ENCODE peak calls at places on chromosomes 2 and 18, in seven cellular contexts. B, V, G, Z, C, W and X are unnamed samples.

GRCh38 chr2:620456-621302 is 56.5 kb downstream of the TMEM18 start:
- ATAC-seq in C (no peak), W (peak), Z (no peak), G (no peak), V (no peak), B (no peak), X (no peak)

GRCh38 chr2:144660518-144661316 is 140.8 kb upstream of the ZEB2 start:
- ATAC-seq in B (peak), G (no peak), V (peak), C (peak), Z (peak), W (peak), X (peak)

GRCh38 chr18:13434854-13435253 is 216.3 kb downstream of the LDLRAD4 start:
- ATAC-seq in V (no peak), B (no peak), W (no peak), C (no peak), Z (no peak), G (no peak), X (no peak)

GRCh38 chr2:53636616-53637015 is 131.0 kb upstream of the CHAC2 start:
- ATAC-seq in Z (no peak), W (no peak), G (no peak), C (no peak), V (no peak), B (no peak), X (no peak)

GRCh38 chr2:222448806-222449205 is 24.5 kb downstream of the SGPP2 start:
- ATAC-seq in W (peak), V (no peak), C (peak), G (peak), Z (peak), B (peak), X (peak)

GRCh38 chr2:29309090-29310054 is 194.2 kb downstream of the CLIP4 start:
- ATAC-seq in V (peak), Z (peak), B (peak), G (peak), W (no peak), C (peak), X (no peak)

GRCh38 chr18:76558881-76559667 is 64.0 kb upstream of the ZNF516 start:
- ATAC-seq in W (no peak), C (no peak), G (no peak), Z (no peak), V (peak), B (peak), X (no peak)

GRCh38 chr2:36367497-36368353 is 12.1 kb downstream of the CRIM1 start:
- ATAC-seq in G (peak), W (peak), Z (peak), B (peak), V (peak), C (peak), X (no peak)

GRCh38 chr2:85277416-85278158 is 50.2 kb downstream of the TGOLN2 start:
- ATAC-seq in G (no peak), W (peak), Z (peak), B (peak), C (peak), V (peak), X (peak)

GRCh38 chr2:224837558-224837957 is 121.4 kb upstream of the CCDC195 start:
- ATAC-seq in G (no peak), V (peak), C (no peak), Z (peak), B (no peak), W (no peak), X (no peak)

GRCh38 chr2:35973132-35973736 is 382.3 kb upstream of the CRIM1 start:
- ATAC-seq in C (no peak), B (no peak), V (peak), G (peak), W (no peak), Z (peak), X (no peak)

GRCh38 chr2:63743170-63743975 is 98.3 kb upstream of the UGP2 start:
- ATAC-seq in V (no peak), B (no peak), G (no peak), W (no peak), C (no peak), Z (no peak), X (no peak)

GRCh38 chr2:191927319-191927867 is 80.5 kb upstream of the CAVIN2 start:
- ATAC-seq in W (peak), C (peak), B (peak), G (peak), V (peak), Z (peak), X (peak)

GRCh38 chr2:24380687-24381271 is 20.4 kb upstream of the ITSN2 start:
- ATAC-seq in B (no peak), C (no peak), V (no peak), W (no peak), G (peak), Z (peak), X (no peak)

GRCh38 chr2:110773470-110773921 is 41.1 kb downstream of the ACOXL start:
- ATAC-seq in G (peak), B (peak), W (peak), Z (peak), V (no peak), C (peak), X (peak)

GRCh38 chr2:19140463-19141208 is 217.8 kb downstream of the OSR1 start:
- ATAC-seq in C (peak), W (peak), Z (peak), G (no peak), B (peak), V (peak), X (no peak)

GRCh38 chr2:162058973-162059668 is 14.9 kb downstream of the DPP4 start:
- ATAC-seq in Z (peak), G (no peak), V (no peak), B (peak), C (peak), W (peak), X (no peak)

GRCh38 chr2:181846359-181846758 is 45.2 kb upstream of the ITPRID2 start:
- ATAC-seq in G (no peak), Z (no peak), W (no peak), C (no peak), B (no peak), V (no peak), X (no peak)

GRCh38 chr2:86297382-86298147 is 39.9 kb downstream of the REEP1 start:
- ATAC-seq in C (no peak), Z (peak), W (no peak), V (peak), G (no peak), B (no peak), X (peak)

GRCh38 chr2:26123426-26123825 is 49.5 kb upstream of the GAREM2 start:
- ATAC-seq in V (no peak), G (no peak), W (no peak), C (no peak), Z (no peak), B (no peak), X (no peak)

GRCh38 chr18:67192535-67192934 is 324.0 kb downstream of the DSEL start:
- ATAC-seq in B (no peak), V (no peak), W (no peak), C (no peak), Z (no peak), G (no peak), X (no peak)

GRCh38 chr2:190759749-190760213 is 110.9 kb downstream of the NAB1 start:
- ATAC-seq in G (peak), C (peak), V (peak), B (peak), Z (peak), W (peak), X (no peak)

GRCh38 chr18:7303306-7303705 is 72.4 kb downstream of the LRRC30 start:
- ATAC-seq in W (no peak), B (no peak), V (no peak), Z (no peak), G (no peak), C (no peak), X (no peak)

GRCh38 chr2:133568172-133568571 is at the start of gene NCKAP5:
- ATAC-seq in C (no peak), B (peak), Z (peak), V (peak), G (peak), W (no peak), X (no peak)

GRCh38 chr2:85799215-85799956 is 45.6 kb downstream of the ATOH8 start:
- ATAC-seq in Z (peak), W (no peak), B (peak), G (no peak), C (no peak), V (peak), X (no peak)

GRCh38 chr2:144429396-144430112 is 90.4 kb downstream of the ZEB2 start:
- ATAC-seq in V (no peak), B (no peak), W (no peak), Z (peak), G (no peak), C (no peak), X (no peak)

GRCh38 chr2:27298391-27299080 is 9.7 kb downstream of the UCN start:
- ATAC-seq in B (peak), Z (peak), V (no peak), W (no peak), G (no peak), C (no peak), X (no peak)

GRCh38 chr2:39490586-39490985 is 53.5 kb upstream of the MAP4K3 start:
- ATAC-seq in G (no peak), Z (no peak), V (no peak), W (no peak), B (no peak), C (no peak), X (no peak)

GRCh38 chr2:162301151-162301804 is 17.2 kb downstream of the IFIH1 start:
- ATAC-seq in B (peak), Z (peak), V (peak), W (no peak), G (peak), C (peak), X (peak)

GRCh38 chr18:6139007-6139406 is 243.7 kb upstream of the TMEM200C start:
- ATAC-seq in G (no peak), B (no peak), Z (no peak), C (no peak), W (peak), V (no peak), X (no peak)

GRCh38 chr18:74921057-74921820 is 287.7 kb downstream of the PTGR3 start:
- ATAC-seq in G (no peak), B (no peak), W (no peak), V (no peak), Z (no peak), C (no peak), X (no peak)

GRCh38 chr2:117127680-117128079 is 686.8 kb upstream of the DDX18 start:
- ATAC-seq in G (no peak), Z (no peak), V (no peak), C (no peak), B (no peak), W (no peak), X (no peak)

GRCh38 chr18:76991021-76991688 is 141.4 kb downstream of the MBP start:
- ATAC-seq in Z (no peak), G (no peak), V (no peak), W (no peak), C (no peak), B (no peak), X (peak)

GRCh38 chr2:28730641-28731146 is 20.9 kb upstream of the PPP1CB start:
- ATAC-seq in G (no peak), B (no peak), C (no peak), V (no peak), W (no peak), Z (no peak), X (no peak)

GRCh38 chr2:88865801-88866353 is 174.4 kb downstream of the RPIA start:
- ATAC-seq in V (no peak), C (no peak), W (no peak), Z (no peak), B (no peak), G (no peak), X (no peak)

GRCh38 chr2:183034806-183035205 is 3.5 kb downstream of the NCKAP1 start:
- ATAC-seq in W (no peak), V (no peak), Z (no peak), G (no peak), C (no peak), B (no peak), X (no peak)

GRCh38 chr2:25305809-25306208 is 35.9 kb downstream of the DNMT3A start:
- ATAC-seq in B (no peak), G (no peak), V (no peak), Z (no peak), W (no peak), C (no peak), X (no peak)

GRCh38 chr2:238855891-238856580 is 8.2 kb downstream of the TWIST2 start:
- ATAC-seq in W (no peak), G (no peak), Z (no peak), B (no peak), V (no peak), C (no peak), X (no peak)

GRCh38 chr2:238853724-238854123 is 5.8 kb downstream of the TWIST2 start:
- ATAC-seq in Z (no peak), W (no peak), B (no peak), C (no peak), G (no peak), V (no peak), X (no peak)

GRCh38 chr2:238854246-238854645 is 6.4 kb downstream of the TWIST2 start:
- ATAC-seq in Z (no peak), G (no peak), W (no peak), C (no peak), B (no peak), V (no peak), X (no peak)

GRCh38 chr2:238855299-238855698 is 7.4 kb downstream of the TWIST2 start:
- ATAC-seq in Z (no peak), C (no peak), V (no peak), G (no peak), W (no peak), B (no peak), X (no peak)

DNA sequence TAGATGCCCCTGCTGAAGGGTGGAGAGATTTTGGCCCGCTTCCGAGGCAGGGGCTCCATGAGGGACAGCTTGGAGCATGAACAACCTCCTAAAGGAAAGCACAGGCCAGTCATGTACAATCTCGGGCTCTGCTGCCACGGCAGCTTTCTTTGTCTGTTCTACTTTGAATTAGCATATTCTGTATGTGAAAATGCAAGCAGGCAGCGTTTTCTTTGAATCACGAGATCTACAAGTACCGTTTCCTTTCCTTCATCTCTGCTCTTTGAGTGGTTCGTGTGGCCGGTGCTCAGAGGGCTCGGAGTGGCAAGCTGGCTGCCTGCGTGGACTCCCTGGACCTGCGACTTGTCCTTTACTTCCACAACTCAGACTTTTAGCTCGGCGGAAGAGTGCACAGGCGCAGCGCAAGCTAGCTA is 6.8 kb downstream of the TWIST2 start:
- ATAC-seq in G (no peak), Z (no peak), B (no peak), C (no peak), W (no peak), V (no peak), X (no peak)
- H3K27ac ChIP-seq in G (no peak), Z (no peak), B (no peak), C (no peak), W (no peak), V (no peak), X (no peak)

GRCh38 chr18:57885931-57886330 is 82.8 kb upstream of the ATP8B1 start:
- ATAC-seq in B (no peak), V (no peak), G (no peak), C (no peak), W (no peak), Z (no peak), X (no peak)

GRCh38 chr18:57881818-57882413 is 78.8 kb upstream of the ATP8B1 start:
- ATAC-seq in Z (peak), B (peak), V (peak), G (peak), C (peak), W (peak), X (peak)

GRCh38 chr18:57887984-57888383 is 84.9 kb upstream of the ATP8B1 start:
- ATAC-seq in C (no peak), G (no peak), W (no peak), V (no peak), Z (no peak), B (no peak), X (no peak)

GRCh38 chr18:57882465-57882864 is 79.3 kb upstream of the ATP8B1 start:
- ATAC-seq in C (no peak), Z (no peak), G (no peak), V (no peak), B (no peak), W (no peak), X (no peak)
- H3K27ac ChIP-seq in C (no peak), Z (no peak), G (no peak), V (no peak), B (no peak), W (no peak), X (no peak)

DNA sequence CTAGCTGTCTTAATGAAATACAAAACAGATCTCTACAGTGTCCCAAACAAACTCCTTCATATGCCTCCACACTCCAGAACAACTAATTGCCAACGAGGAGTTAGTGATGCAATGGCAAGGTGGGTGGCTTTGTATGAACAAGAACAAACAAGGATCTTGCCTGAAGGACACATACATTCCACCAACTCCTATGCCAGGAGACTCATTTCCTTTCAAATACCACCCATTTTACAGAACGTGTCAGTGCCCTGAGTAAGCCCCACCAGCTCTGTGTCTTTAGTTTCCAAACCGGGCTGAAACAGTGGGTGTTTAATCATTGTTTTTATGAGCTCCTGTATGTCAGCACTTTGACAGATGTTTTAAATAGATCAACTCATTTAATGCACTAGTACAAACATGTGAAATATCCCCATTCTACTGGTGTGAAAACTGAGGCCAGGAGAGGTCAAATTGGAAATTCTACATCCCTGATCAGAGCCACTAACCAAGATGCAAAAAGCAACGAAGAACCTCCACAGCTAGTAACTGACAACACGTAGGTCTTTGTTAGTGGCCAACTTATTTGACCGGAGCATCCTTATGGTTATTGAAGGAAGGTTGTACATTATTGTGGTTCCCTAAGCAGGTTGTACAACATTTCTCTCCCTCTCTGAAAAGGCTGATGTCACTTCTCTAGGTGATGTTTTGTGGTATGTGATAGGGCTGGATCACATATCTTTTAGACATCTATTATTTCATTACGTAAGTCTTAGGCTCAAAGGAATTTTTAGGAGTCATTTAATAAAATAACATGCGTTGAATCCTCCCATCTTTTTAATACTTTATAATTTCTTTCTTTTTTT is 534.9 kb upstream of the TNP1 start:
- ATAC-seq in G (no peak), W (no peak), Z (no peak), V (peak), B (no peak), C (no peak), X (peak)
- H3K27ac ChIP-seq in G (no peak), W (no peak), Z (no peak), V (peak), B (no peak), C (no peak), X (no peak)

DNA sequence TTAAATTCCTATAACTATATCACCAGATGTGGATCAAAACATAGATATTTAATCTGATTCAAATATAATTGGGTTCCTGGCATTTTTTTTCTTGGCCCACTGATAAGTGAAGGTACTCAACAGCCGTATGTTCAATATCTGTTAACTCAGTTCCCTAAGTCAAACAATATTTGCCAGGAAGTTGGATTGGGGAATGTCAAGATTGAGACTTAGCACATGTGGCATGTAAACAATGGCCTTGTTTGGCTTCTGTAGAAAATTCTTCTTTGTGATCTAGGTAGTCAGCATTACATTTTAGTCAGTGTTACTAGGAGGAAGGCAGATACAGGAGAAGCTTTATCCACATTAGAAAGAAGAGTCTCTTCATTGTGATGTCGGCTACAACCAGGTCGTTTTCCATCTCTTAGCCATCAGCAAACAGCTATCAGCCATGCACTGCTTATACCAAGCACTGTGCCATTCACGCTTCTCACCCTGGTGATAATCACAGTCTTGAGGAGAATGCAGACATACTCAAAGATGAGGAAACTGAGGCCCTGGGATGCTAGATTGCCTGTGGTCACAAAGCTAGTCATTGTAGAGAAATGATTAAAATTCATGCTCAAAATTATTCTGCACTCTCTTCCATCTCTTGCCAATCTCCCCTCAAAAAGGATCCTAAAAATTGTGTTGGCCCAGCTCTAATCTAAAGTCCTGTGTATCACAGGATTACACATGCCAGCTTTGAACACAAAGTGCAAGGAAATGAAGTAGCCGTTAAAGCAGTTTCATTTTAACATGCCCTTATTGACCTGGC is 3.1 kb downstream of the GALNT5 start:
- ATAC-seq in G (no peak), C (no peak), W (no peak), Z (peak), V (no peak), B (peak), X (no peak)
- H3K27ac ChIP-seq in G (no peak), C (peak), W (peak), Z (peak), V (peak), B (peak), X (no peak)

GRCh38 chr18:10659594-10659993 is 133.8 kb downstream of the NAPG start:
- ATAC-seq in Z (no peak), B (no peak), C (no peak), W (no peak), V (no peak), G (no peak), X (no peak)
- H3K27ac ChIP-seq in Z (no peak), B (no peak), C (no peak), W (no peak), V (no peak), G (no peak), X (no peak)

DNA sequence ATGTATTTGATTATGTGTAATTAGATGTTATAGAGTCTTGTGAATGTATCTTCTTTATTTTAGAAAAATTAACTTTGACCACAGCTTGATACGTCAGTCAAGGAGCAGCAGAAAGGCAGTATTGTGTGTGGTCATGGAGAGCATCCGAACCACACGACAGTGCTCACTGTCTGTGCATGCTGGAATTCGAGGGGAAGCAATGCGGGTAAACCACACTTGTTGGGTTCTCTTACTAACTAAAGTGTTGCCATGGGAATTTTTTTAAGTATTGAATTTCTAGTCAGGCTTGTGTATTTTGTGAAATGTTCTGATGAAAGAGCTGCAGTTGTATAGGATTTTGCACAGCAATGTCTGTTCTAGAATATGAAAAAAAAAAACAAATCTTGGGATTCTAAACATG is 4.8 kb downstream of the PJVK start:
- ATAC-seq in B (no peak), Z (no peak), W (no peak), C (no peak), V (no peak), G (no peak), X (no peak)
- H3K27ac ChIP-seq in B (no peak), Z (no peak), W (no peak), C (no peak), V (no peak), G (no peak), X (no peak)